ENCODE peak calls at places on chromosomes 11 and 22, in four cellular contexts. M is T47D, L is heart left ventricle, F is neuronal stem cell. D is an unnamed sample.

GRCh38 chr11:12220305-12220704 is 109.9 kb downstream of the MICAL2 start:
- DNase-seq in M (no peak), L (peak), F (no peak), D (no peak)

GRCh38 chr11:117171648-117172051 is 6.9 kb upstream of the SIDT2 start:
- DNase-seq in L (no peak), M (no peak), F (no peak), D (no peak)

GRCh38 chr11:96019810-96020747 is 96.2 kb upstream of the MTMR2 start:
- DNase-seq in L (no peak), M (no peak), F (no peak), D (no peak)

GRCh38 chr22:37244114-37244921 is at the start of gene RAC2:
- DNase-seq in L (peak), M (peak), F (no peak), D (no peak)

GRCh38 chr22:25407859-25408229 is 156.6 kb upstream of the GRK3 start:
- DNase-seq in M (no peak), L (no peak), F (no peak), D (no peak)

GRCh38 chr11:26079966-26080365 is 252.0 kb upstream of the ANO3 start:
- DNase-seq in M (no peak), L (no peak), F (no peak), D (no peak)

GRCh38 chr22:40400173-40400572 is 29.8 kb downstream of the SGSM3 start:
- DNase-seq in L (no peak), M (peak), F (no peak), D (no peak)

GRCh38 chr11:20021771-20022362 is 138.4 kb downstream of the DBX1 start:
- DNase-seq in L (no peak), F (no peak), M (no peak), D (no peak)

GRCh38 chr11:68535098-68535497 is 74.5 kb downstream of the PPP6R3 start:
- DNase-seq in F (no peak), M (no peak), L (no peak), D (no peak)

GRCh38 chr11:35461917-35462316 is 42.6 kb upstream of the SLC1A2 start:
- DNase-seq in M (no peak), L (no peak), F (no peak), D (no peak)

GRCh38 chr11:134230339-134230738 is 5.9 kb downstream of the VPS26B start:
- DNase-seq in F (no peak), M (no peak), L (no peak), D (no peak)

GRCh38 chr22:33300165-33300564 is 242.0 kb upstream of the SYN3 start:
- DNase-seq in F (no peak), M (no peak), L (no peak), D (no peak)

GRCh38 chr11:105468154-105468553 is 141.7 kb upstream of the GRIA4 start:
- DNase-seq in L (no peak), F (no peak), M (no peak), D (no peak)

GRCh38 chr11:73269353-73270088 is 2.6 kb upstream of the P2RY6 start:
- DNase-seq in M (peak), F (no peak), L (no peak), D (no peak)

GRCh38 chr22:49936973-49937757 is 18.7 kb downstream of the CRELD2 start:
- DNase-seq in M (no peak), L (peak), F (no peak), D (no peak)

GRCh38 chr11:83628622-83629347 is 342.6 kb upstream of the CCDC90B start:
- DNase-seq in L (no peak), M (no peak), F (no peak), D (no peak)

GRCh38 chr22:49531533-49531895 is 296.2 kb downstream of the BRD1 start:
- DNase-seq in L (no peak), M (no peak), F (no peak), D (no peak)

GRCh38 chr11:102843474-102843873 is at the start of gene MMP3:
- DNase-seq in F (no peak), L (no peak), M (no peak), D (no peak)

GRCh38 chr11:39569784-39570183 is 1889.7 kb downstream of the LRRC4C start:
- DNase-seq in F (no peak), M (no peak), L (no peak), D (no peak)

GRCh38 chr22:46445771-46446485 is 91.5 kb downstream of the CELSR1 start:
- DNase-seq in M (no peak), F (no peak), L (no peak), D (no peak)

GRCh38 chr11:45739866-45740265 is 65.1 kb upstream of the SLC35C1 start:
- DNase-seq in L (no peak), M (no peak), F (no peak), D (no peak)

GRCh38 chr11:12411806-12412727 is 34.7 kb downstream of the PARVA start:
- DNase-seq in M (peak), F (peak), L (peak), D (no peak)

GRCh38 chr11:99693941-99694492 is 673.3 kb downstream of the CNTN5 start:
- DNase-seq in L (no peak), M (no peak), F (no peak), D (peak)

D was measured in LNCaP clone FGC.